ENCODE peak calls at places on chromosomes 5 and 9, in nine cellular contexts. D, G, W, P, I, Y, R, N and E are unnamed samples.

GRCh38 chr9:92964607-92964975 is 17.3 kb downstream of the FGD3 start:
- DNase-seq in D (no peak), G (no peak), W (no peak), P (no peak), I (no peak), Y (no peak), R (no peak), N (no peak), E (no peak)

GRCh38 chr5:3287516-3287915 is 308.1 kb upstream of the IRX1 start:
- DNase-seq in D (no peak), G (no peak), W (no peak), P (no peak), I (no peak), Y (no peak), R (no peak), N (no peak), E (no peak)

GRCh38 chr9:130185494-130186005 is 13.3 kb downstream of the NCS1 start:
- DNase-seq in D (no peak), G (no peak), W (no peak), P (no peak), I (no peak), Y (peak; percentile 76), R (no peak), N (no peak), E (peak; percentile 64)

GRCh38 chr5:74594172-74595040 is 46.1 kb downstream of the ENC1 start:
- DNase-seq in D (no peak), G (no peak), W (no peak), P (peak; percentile 62), I (no peak), Y (no peak), R (no peak), N (no peak), E (no peak)

GRCh38 chr5:59104400-59105117 is 521.7 kb downstream of the RAB3C start:
- DNase-seq in D (no peak), G (no peak), W (no peak), P (no peak), I (no peak), Y (no peak), R (no peak), N (no peak), E (no peak)

GRCh38 chr9:120331913-120332312 is 248.1 kb downstream of the CDK5RAP2 start:
- DNase-seq in D (no peak), G (no peak), W (no peak), P (no peak), I (no peak), Y (no peak), R (no peak), N (no peak), E (no peak)

GRCh38 chr5:78127875-78128274 is 166.6 kb downstream of the AP3B1 start:
- DNase-seq in D (no peak), G (peak; percentile 48), W (no peak), P (no peak), I (no peak), Y (peak; percentile 10), R (peak; percentile 3), N (no peak), E (no peak)

GRCh38 chr9:127661342-127661741 is 45.4 kb upstream of the CFAP157 start:
- DNase-seq in D (no peak), G (no peak), W (no peak), P (no peak), I (no peak), Y (peak; percentile 14), R (no peak), N (no peak), E (no peak)

GRCh38 chr9:71844808-71845207 is 66.2 kb downstream of the ABHD17B start:
- DNase-seq in D (no peak), G (no peak), W (no peak), P (no peak), I (no peak), Y (no peak), R (no peak), N (no peak), E (no peak)

GRCh38 chr5:16642896-16643295 is 26.1 kb upstream of the RETREG1 start:
- DNase-seq in D (no peak), G (no peak), W (no peak), P (no peak), I (no peak), Y (no peak), R (no peak), N (no peak), E (no peak)

GRCh38 chr5:3347741-3348140 is 247.9 kb upstream of the IRX1 start:
- DNase-seq in D (no peak), G (no peak), W (no peak), P (no peak), I (no peak), Y (no peak), R (no peak), N (peak; percentile 10), E (no peak)

GRCh38 chr5:175195698-175196656 is 248.0 kb downstream of the DRD1 start:
- DNase-seq in D (no peak), G (peak; percentile 23), W (no peak), P (no peak), I (no peak), Y (peak; percentile 70), R (no peak), N (peak; percentile 42), E (no peak)

GRCh38 chr5:150166193-150167162 is at the start of gene CDX1:
- DNase-seq in D (no peak), G (peak; percentile 59), W (no peak), P (no peak), I (no peak), Y (no peak), R (no peak), N (peak; percentile 58), E (no peak)

GRCh38 chr5:132947661-132948060 is 15.8 kb downstream of the AFF4 start:
- DNase-seq in D (no peak), G (no peak), W (no peak), P (peak; percentile 91), I (no peak), Y (no peak), R (no peak), N (no peak), E (no peak)

GRCh38 chr9:81317939-81318338 is 371.4 kb downstream of the TLE1 start:
- DNase-seq in D (no peak), G (no peak), W (no peak), P (no peak), I (no peak), Y (no peak), R (no peak), N (no peak), E (no peak)

GRCh38 chr5:55665065-55665464 is 47.1 kb downstream of the SLC38A9 start:
- DNase-seq in D (no peak), G (no peak), W (no peak), P (no peak), I (no peak), Y (no peak), R (no peak), N (no peak), E (no peak)

GRCh38 chr5:103942587-103943186 is 380.1 kb upstream of the NUDT12 start:
- DNase-seq in D (no peak), G (no peak), W (no peak), P (no peak), I (no peak), Y (no peak), R (no peak), N (no peak), E (no peak)

GRCh38 chr5:103943243-103943642 is 380.7 kb upstream of the NUDT12 start:
- DNase-seq in D (no peak), G (no peak), W (no peak), P (no peak), I (no peak), Y (no peak), R (no peak), N (no peak), E (no peak)

GRCh38 chr5:103938151-103938671 is 375.6 kb upstream of the NUDT12 start:
- DNase-seq in D (no peak), G (no peak), W (no peak), P (no peak), I (no peak), Y (no peak), R (no peak), N (no peak), E (no peak)

DNA sequence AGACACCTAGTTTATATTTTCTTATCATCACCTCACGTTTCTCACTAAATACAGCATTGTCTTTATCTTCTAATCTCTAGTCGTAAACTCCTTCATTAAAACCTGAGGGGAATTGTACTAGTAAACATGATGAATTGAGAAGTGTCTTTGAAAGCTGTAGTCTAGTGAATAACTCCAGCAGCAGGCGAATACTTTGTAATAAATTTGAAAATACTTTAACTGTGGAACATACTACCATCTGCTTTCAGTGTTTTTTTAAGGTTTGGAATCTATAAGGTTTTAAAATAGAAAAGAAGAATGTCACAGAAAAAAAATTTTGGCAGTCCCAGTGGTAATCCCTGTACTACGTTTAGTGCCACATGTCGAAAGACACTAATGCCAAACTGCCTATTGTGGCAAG is 379.0 kb upstream of the NUDT12 start:
- DNase-seq in D (no peak), G (no peak), W (no peak), P (no peak), I (no peak), Y (no peak), R (no peak), N (no peak), E (no peak)
- TF ChIP-seq CTCF in D (no peak), G (no peak), W (no peak), P (no peak), I (no peak), Y (no peak), R (no peak), N (no peak), E (no peak)

DNA sequence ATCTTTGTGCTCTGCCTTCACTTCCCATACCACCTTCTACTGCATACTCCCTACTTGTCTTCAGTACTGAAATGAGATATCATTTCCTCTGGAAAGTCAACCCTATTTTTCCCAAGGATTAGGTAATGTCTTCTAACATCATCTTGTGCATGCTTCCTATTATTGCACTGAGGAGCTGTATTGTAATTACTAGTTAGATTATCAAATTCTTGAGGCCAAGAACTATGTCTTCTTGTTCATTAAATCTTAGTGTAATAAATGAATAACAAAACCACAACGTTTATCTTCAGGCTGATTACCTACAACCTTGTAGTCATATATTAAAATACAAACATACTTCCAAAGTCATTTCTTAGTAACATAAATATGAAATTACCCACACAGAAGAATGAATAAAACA is 87.9 kb upstream of the POU5F2 start:
- DNase-seq in D (no peak), G (no peak), W (no peak), P (no peak), I (no peak), Y (no peak), R (no peak), N (no peak), E (no peak)
- TF ChIP-seq CTCF in D (no peak), G (no peak), W (no peak), P (no peak), I (no peak), Y (no peak), R (no peak), N (no peak), E (no peak)

DNA sequence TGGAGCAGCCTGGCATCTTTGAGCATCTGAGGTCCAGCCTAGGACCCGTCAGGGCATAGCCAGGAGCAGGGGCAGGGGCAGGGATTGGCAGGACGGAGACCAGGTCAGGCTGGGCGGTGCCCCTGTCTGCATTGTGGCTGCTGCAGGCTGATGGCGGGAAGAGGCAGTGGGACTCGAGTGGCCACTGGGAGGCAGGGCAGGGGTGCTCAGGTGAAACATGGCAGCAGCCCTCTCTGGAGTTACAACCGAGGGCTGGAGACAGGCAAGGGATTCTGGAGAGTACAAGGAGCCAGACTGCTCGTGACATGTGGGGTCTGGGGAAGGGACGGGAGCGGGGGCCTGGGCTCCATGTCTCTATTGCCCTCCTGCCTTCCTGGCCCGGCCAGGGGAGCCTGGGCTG is 97.4 kb upstream of the RAPGEF1 start:
- DNase-seq in D (no peak), G (peak; percentile 46), W (no peak), P (no peak), I (no peak), Y (peak; percentile 44), R (no peak), N (peak; percentile 67), E (no peak)
- TF ChIP-seq CTCF in D (no peak), G (no peak), W (no peak), P (no peak), I (peak; percentile 6), Y (peak; percentile 13), R (no peak), N (peak; percentile 51), E (no peak)

GRCh38 chr9:77457916-77458592 is 190.1 kb downstream of the GNA14 start:
- DNase-seq in D (peak; percentile 44), G (peak; percentile 79), W (no peak), P (peak; percentile 63), I (peak; percentile 79), Y (peak; percentile 81), R (peak; percentile 78), N (peak; percentile 80), E (peak; percentile 65)
- TF ChIP-seq CTCF in D (peak; percentile 33), G (peak; percentile 81), W (peak; percentile 88), P (peak; percentile 79), I (peak; percentile 89), Y (peak; percentile 92), R (peak; percentile 92), N (peak; percentile 90), E (peak; percentile 79)